ENCODE peak calls at places on chromosome 2, in seven cellular contexts. G is AG09309, I is choroid plexus epithelial cell, A is MM.1S, H is BE2C, T is foreskin fibroblast, D is IMR-90. J is an unnamed sample.
A peak's percentile ranks its signal among the peaks of the same experiment; 100 is the strongest.

GRCh38 chr2:233184669-233185068 is 66.8 kb upstream of the ATG16L1 start:
- DNase-seq in T (no peak), G (no peak), A (no peak), H (no peak), D (no peak), I (no peak), J (no peak)

GRCh38 chr2:171134624-171135230 is 26.0 kb downstream of the TLK1 start:
- DNase-seq in I (peak; percentile 16), D (no peak), A (no peak), H (no peak), G (no peak), T (no peak), J (no peak)

GRCh38 chr2:98160574-98160973 is 73.6 kb downstream of the VWA3B start:
- DNase-seq in D (no peak), I (peak; percentile 6), T (no peak), H (no peak), G (no peak), A (no peak), J (no peak)

GRCh38 chr2:235082939-235083338 is 131.1 kb downstream of the SH3BP4 start:
- DNase-seq in G (no peak), T (no peak), A (no peak), H (no peak), I (no peak), D (no peak), J (no peak)

GRCh38 chr2:238864207-238865014 is 16.5 kb downstream of the TWIST2 start:
- DNase-seq in A (no peak), T (peak; percentile 100), D (peak; percentile 99), G (peak; percentile 98), I (peak; percentile 98), H (peak; percentile 51), J (peak; percentile 95)

GRCh38 chr2:159996792-159997546 is 65.4 kb downstream of the PLA2R1 start:
- DNase-seq in H (no peak), G (peak; percentile 25), A (no peak), T (no peak), I (peak; percentile 87), D (no peak), J (no peak)

GRCh38 chr2:101486994-101487393 is 12.1 kb upstream of the RFX8 start:
- DNase-seq in G (no peak), D (no peak), H (no peak), I (no peak), A (no peak), T (no peak), J (no peak)

GRCh38 chr2:38016177-38016576 is 59.8 kb downstream of the CYP1B1 start:
- DNase-seq in I (no peak), T (peak; percentile 10), A (no peak), G (no peak), D (peak; percentile 31), H (no peak), J (no peak)

GRCh38 chr2:105712166-105712915 is 32.4 kb upstream of the NCK2 start:
- DNase-seq in I (no peak), A (no peak), G (no peak), T (no peak), D (no peak), H (no peak), J (no peak)

GRCh38 chr2:232458661-232459418 is 2.9 kb downstream of the ALPI start:
- DNase-seq in T (no peak), A (no peak), H (no peak), I (no peak), G (no peak), D (no peak), J (no peak)

GRCh38 chr2:109331081-109331480 is 202.1 kb downstream of the SH3RF3 start:
- DNase-seq in G (no peak), I (no peak), D (no peak), A (no peak), H (no peak), T (no peak), J (no peak)

GRCh38 chr2:129428086-129428660 is 551.3 kb upstream of the RAB6C start:
- DNase-seq in T (no peak), D (no peak), I (no peak), H (no peak), A (peak; percentile 17), G (no peak), J (no peak)

GRCh38 chr2:102668171-102668570 is 48.8 kb downstream of the SLC9A2 start:
- DNase-seq in I (no peak), D (no peak), T (no peak), A (no peak), H (no peak), G (no peak), J (no peak)

GRCh38 chr2:12412898-12413305 is 303.8 kb upstream of the TRIB2 start:
- DNase-seq in I (peak; percentile 72), T (no peak), D (peak; percentile 81), G (no peak), H (peak; percentile 35), A (peak; percentile 92), J (no peak)

GRCh38 chr2:217973008-217973787 is 29.6 kb downstream of the TNS1 start:
- DNase-seq in I (no peak), G (no peak), D (no peak), T (no peak), A (no peak), H (no peak), J (no peak)
- H3K4me3 ChIP-seq in I (no peak overlapping the region), G (no peak overlapping the region), D (no peak overlapping the region), T (no peak overlapping the region), A (no peak overlapping the region), H (no peak overlapping the region), J (no peak overlapping the region)

DNA sequence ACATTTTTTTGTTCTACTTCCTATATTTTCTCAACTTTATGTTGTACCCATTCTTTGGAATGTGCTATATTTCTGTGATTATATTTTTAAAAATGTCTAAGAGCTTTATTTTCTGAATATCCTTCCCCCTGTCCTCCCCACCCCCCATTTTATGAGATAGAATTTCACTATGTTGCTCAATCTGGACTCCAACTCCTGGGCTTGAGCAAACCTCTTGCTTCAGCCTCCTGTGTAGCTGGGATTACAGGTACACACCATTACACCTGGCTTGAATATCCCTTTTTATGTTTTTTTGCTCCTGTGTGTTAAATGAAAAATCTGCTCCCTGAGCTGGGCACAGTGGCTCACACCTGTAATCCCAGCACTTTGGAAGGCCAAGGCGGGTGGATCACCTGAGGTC is 9.2 kb upstream of the ZFAND2B start:
- DNase-seq in H (no peak), I (no peak), T (no peak), A (no peak), D (no peak), G (no peak), J (no peak)
- TF ChIP-seq CTCF in H (no peak), I (no peak), T (no peak), A (no peak), D (no peak), G (no peak), J (no peak)

GRCh38 chr2:199464614-199465352 is 7.0 kb upstream of the SATB2 start:
- DNase-seq in H (no peak), T (no peak), A (no peak), G (no peak), D (no peak), I (no peak), J (no peak)
- H3K4me3 ChIP-seq in H (no peak overlapping the region), T (no peak overlapping the region), A (no peak overlapping the region), G (no peak overlapping the region), D (no peak overlapping the region), I (no peak overlapping the region), J (no peak overlapping the region)

GRCh38 chr2:71778514-71779305 is 325.3 kb downstream of the DYSF start:
- DNase-seq in T (no peak), G (no peak), D (no peak), I (no peak), H (no peak), A (no peak), J (no peak)
- TF ChIP-seq CTCF in T (peak; percentile 18), G (peak; percentile 28), D (no peak), I (peak; percentile 8), H (no peak), A (no peak), J (peak; percentile 45)

GRCh38 chr2:73314441-73314840 is 21.1 kb upstream of the EGR4 start:
- DNase-seq in A (no peak), G (no peak), T (no peak), D (no peak), H (no peak), I (no peak), J (no peak)
- H3K4me3 ChIP-seq in A (no peak overlapping the region), G (no peak overlapping the region), T (no peak overlapping the region), D (no peak overlapping the region), H (no peak overlapping the region), I (no peak overlapping the region), J (no peak overlapping the region)

GRCh38 chr2:80258321-80258720 is 46.2 kb downstream of the LRRTM1 start:
- DNase-seq in G (no peak), D (no peak), A (no peak), I (no peak), H (no peak), T (no peak), J (no peak)

GRCh38 chr2:80259292-80259691 is 45.3 kb downstream of the LRRTM1 start:
- DNase-seq in G (no peak), H (no peak), A (no peak), D (no peak), T (no peak), I (no peak), J (no peak)

GRCh38 chr2:80252294-80252986 is 52.1 kb downstream of the LRRTM1 start:
- DNase-seq in H (no peak), A (no peak), T (no peak), G (no peak), I (no peak), D (no peak), J (no peak)

GRCh38 chr2:80258793-80259192 is 45.8 kb downstream of the LRRTM1 start:
- DNase-seq in D (no peak), G (no peak), I (no peak), A (no peak), H (no peak), T (no peak), J (no peak)

DNA sequence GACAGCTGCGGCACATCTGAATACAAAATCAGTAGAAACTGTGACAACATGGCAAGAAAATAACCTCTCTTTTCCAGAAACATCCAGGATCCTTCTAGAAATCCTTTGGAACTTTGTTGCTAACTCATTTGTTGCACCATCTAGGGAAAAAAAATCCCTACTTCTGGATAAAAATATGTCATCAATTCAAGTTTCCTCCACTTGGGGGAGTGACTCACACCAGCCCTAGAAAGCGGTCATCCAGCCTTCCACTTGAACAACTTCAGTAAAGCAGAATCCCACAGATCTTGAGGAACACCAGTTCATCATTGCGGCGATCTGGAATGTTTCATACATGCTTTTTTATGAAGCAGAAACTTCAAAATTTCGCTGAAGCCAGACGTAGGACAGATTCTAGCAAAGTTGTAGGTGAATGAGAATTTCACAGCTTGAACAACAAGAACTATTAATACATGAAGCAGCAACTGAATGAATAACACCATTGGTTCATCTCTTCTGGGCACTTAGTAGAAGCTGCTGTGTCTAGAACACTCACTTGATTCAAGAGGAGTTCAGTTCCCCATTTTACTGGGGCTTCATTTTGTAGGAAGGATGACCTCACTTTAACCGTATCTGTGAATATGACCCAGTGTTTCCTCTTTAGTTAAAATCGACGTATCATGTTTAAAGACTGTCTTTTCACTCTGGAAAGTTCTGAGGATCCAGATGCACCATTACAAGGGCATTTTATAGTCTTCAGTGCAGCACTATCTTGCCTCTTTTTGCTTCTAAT is 48.0 kb downstream of the LRRTM1 start:
- DNase-seq in I (no peak), D (peak; percentile 27), H (peak; percentile 14), A (no peak), T (no peak), G (no peak), J (no peak)
- TF ChIP-seq CTCF in I (no peak), D (peak; percentile 43), H (peak; percentile 53), A (peak; percentile 11), T (peak; percentile 42), G (peak; percentile 21), J (peak; percentile 52)

J was measured in AG04450.